ENCODE peak calls at places on chromosomes 13 and 19, in five cellular contexts. Y is H1, K is H9, Z is neuronal stem cell, J is mesenchymal stem cell. G is an unnamed sample.

GRCh38 chr19:10270180-10270615 is 722 bp upstream of the ICAM1 start:
- DNase-seq in Y (peak), J (peak), K (peak), Z (no peak), G (peak)

GRCh38 chr19:7618771-7619510 is 10.4 kb downstream of the XAB2 start:
- DNase-seq in K (no peak), Z (no peak), Y (no peak), J (no peak), G (no peak)

GRCh38 chr13:34044660-34045080 is 226.7 kb downstream of the RFC3 start:
- DNase-seq in Y (no peak), Z (no peak), K (no peak), J (peak), G (peak)

GRCh38 chr19:41707502-41707812 is 969 bp upstream of the CEACAM5 start:
- DNase-seq in Z (no peak), J (no peak), K (no peak), Y (no peak), G (no peak)

GRCh38 chr13:92390217-92390616 is 836.4 kb upstream of the GPC6 start:
- DNase-seq in J (peak), Y (no peak), Z (no peak), K (no peak), G (no peak)

GRCh38 chr19:41386442-41386841 is 10.1 kb downstream of the TMEM91 start:
- DNase-seq in Z (no peak), J (no peak), K (no peak), Y (no peak), G (no peak)

GRCh38 chr19:16572332-16573211 is at the start of gene SLC35E1:
- DNase-seq in Z (peak), K (peak), J (peak), Y (peak), G (peak)

GRCh38 chr19:29492761-29493160 is 33.0 kb upstream of the VSTM2B start:
- DNase-seq in K (no peak), J (no peak), Z (no peak), Y (peak), G (no peak)

GRCh38 chr13:34678154-34678553 is 263.9 kb upstream of the NBEA start:
- DNase-seq in Y (no peak), K (no peak), Z (no peak), J (peak), G (peak)

GRCh38 chr13:25945596-25945995 is 106.2 kb downstream of the SHISA2 start:
- DNase-seq in J (no peak), Y (no peak), Z (no peak), K (no peak), G (no peak)

GRCh38 chr19:10612515-10613119 is 12.7 kb upstream of the SLC44A2 start:
- DNase-seq in K (no peak), Z (no peak), J (no peak), Y (no peak), G (no peak)

GRCh38 chr19:4976412-4977298 is 7.7 kb downstream of the KDM4B start:
- DNase-seq in Y (peak), J (peak), Z (no peak), K (peak), G (peak)

GRCh38 chr19:20165971-20166592 is 932 bp upstream of the ZNF486 start:
- DNase-seq in J (no peak), Y (no peak), K (no peak), Z (no peak), G (peak)

GRCh38 chr19:12680034-12680433 is 1.6 kb downstream of the DHPS start:
- DNase-seq in Y (no peak), Z (no peak), K (no peak), J (no peak), G (no peak)

GRCh38 chr19:12685831-12686230 is 2.0 kb upstream of the GNG14 start:
- DNase-seq in Z (no peak), J (no peak), Y (no peak), K (no peak), G (no peak)

GRCh38 chr19:12676384-12676792 is 5.3 kb downstream of the DHPS start:
- DNase-seq in Y (peak), Z (peak), J (peak), K (peak), G (peak)

GRCh38 chr19:12676928-12677327 is 4.8 kb downstream of the DHPS start:
- DNase-seq in K (no peak), Y (no peak), Z (no peak), J (no peak), G (no peak)

GRCh38 chr19:12681074-12681987 is at the start of gene DHPS:
- DNase-seq in Y (peak), K (peak), Z (peak), J (peak), G (peak)
- H2BK120ac ChIP-seq in Y (no peak), K (peak), Z (no peak), J (no peak), G (peak)

DNA sequence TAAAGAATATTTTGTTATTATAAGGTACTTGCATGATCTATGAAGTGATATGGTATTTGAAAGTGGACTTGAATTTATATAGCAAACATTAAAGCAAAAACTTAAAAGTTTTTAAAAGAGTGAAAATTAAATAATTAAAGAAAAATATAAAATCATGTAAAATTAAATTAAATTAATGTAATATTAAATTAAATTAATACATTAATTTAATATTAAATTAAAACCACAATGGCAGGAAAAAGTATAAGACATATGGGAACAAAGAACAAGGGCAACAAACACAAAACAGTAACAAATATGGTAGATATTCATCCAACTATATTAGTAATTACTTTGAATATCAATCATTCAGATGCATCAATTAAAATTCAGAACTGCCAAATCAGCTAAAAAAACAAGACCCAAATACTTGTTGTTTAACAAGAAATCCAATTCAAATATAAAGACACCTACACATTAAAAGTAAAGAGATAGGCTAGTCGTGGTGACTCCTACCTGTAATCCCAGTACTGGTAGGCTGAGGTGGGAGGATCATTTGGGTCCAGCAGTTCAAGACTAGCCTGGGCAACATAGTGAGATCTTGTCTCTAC is 992.2 kb upstream of the MIR17HG start:
- DNase-seq in Z (no peak), J (no peak), Y (no peak), K (no peak), G (no peak)
- H2BK12ac ChIP-seq in Z (no peak), J (no peak), Y (no peak), K (no peak), G (no peak)

GRCh38 chr13:44837250-44837649 is 152.0 kb downstream of the NUFIP1 start:
- DNase-seq in J (peak), Y (no peak), Z (no peak), K (no peak), G (no peak)
- H2BK120ac ChIP-seq in J (no peak), Y (no peak), Z (no peak), K (no peak), G (no peak)

GRCh38 chr19:3186891-3187661 is 1.3 kb downstream of the NCLN start:
- DNase-seq in Z (no peak), Y (no peak), K (no peak), J (peak), G (no peak)
- H2BK12ac ChIP-seq in Z (no peak), Y (no peak), K (no peak), J (no peak), G (no peak)

GRCh38 chr13:103730407-103730806 is 664.2 kb upstream of the SLC10A2 start:
- DNase-seq in Z (no peak), K (no peak), Y (no peak), J (no peak), G (no peak)
- H2BK120ac ChIP-seq in Z (no peak), K (no peak), Y (no peak), J (no peak), G (no peak)

DNA sequence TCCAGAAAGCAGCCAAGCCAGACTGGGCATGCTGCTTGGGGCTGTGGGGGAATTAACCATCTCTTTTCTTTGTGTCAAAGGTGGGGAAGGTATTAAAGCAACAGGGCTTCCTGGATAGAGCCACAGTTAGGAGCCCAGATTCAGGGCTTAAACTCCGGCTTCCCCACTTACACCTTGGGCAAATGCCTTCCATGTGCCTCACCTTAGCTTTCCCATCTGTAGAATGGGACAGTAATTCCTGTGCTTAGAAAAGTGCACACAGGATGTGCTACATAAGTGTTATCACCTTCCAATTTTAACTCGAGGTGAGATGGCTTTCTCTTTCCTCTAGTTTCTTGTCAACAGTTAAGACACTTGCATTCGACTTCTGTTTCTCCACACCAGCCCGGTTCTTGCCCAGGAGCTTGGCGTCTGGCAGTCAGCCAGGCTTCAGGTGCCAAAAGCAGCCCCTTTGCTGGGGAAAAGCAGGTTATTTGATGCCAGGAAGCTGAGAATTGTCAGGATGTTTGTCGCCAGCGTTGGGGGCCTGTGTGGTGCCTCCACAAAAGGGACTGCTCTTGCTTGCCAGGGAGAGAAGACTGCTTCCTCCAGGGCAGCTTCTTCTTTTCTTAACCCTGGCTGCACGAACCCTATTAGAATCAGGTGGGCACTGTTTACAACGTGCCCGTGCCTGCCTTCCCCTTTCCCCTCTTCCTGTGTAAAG is 79.2 kb downstream of the SIPA1L3 start:
- DNase-seq in J (no peak), K (no peak), Z (no peak), Y (no peak), G (no peak)
- H2BK12ac ChIP-seq in J (no peak), K (no peak), Z (no peak), Y (peak), G (no peak)

GRCh38 chr13:28475916-28476725 is 18.8 kb downstream of the FLT1 start:
- DNase-seq in J (peak), K (no peak), Y (no peak), Z (no peak), G (peak)
- H2BK120ac ChIP-seq in J (no peak), K (no peak), Y (no peak), Z (no peak), G (no peak)

GRCh38 chr19:14012378-14012915 is 6.3 kb upstream of the RFX1 start:
- DNase-seq in Y (no peak), K (no peak), Z (no peak), J (no peak), G (no peak)

GRCh38 chr19:14019100-14019499 is 8.8 kb upstream of the RLN3 start:
- DNase-seq in Z (no peak), K (no peak), J (no peak), Y (no peak), G (no peak)

GRCh38 chr19:14021474-14021873 is 6.5 kb upstream of the RLN3 start:
- DNase-seq in K (peak), Y (peak), Z (no peak), J (no peak), G (no peak)

DNA sequence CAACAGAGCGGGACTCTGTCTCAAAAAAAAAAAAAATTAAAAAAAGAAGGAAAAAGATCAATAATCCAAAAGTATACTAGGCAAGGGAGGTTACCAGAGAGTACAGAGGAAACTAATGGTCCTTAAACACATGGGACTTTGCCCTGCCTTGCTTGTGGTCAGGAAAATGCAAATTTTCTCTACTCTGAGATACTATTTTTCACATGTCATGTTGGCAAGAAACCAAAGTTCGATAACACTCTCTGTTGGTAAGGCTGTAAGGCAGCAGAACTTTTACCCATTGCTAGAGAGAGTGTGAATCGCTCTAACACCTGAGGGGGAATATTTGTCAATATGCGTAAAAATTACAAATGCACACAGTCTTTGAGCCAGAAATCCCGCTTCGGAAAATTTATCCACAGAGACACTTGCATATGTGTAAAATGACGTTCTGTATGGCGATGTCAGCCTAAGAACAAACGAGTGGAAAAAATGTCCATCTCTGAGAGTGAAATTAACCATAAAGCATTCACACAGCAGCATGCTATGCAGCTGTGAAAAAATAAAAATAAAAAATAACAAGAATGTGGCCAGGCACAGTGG is 9.4 kb upstream of the RFX1 start:
- DNase-seq in J (no peak), Z (no peak), K (no peak), Y (no peak), G (peak)
- H2BK12ac ChIP-seq in J (no peak), Z (no peak), K (no peak), Y (no peak), G (no peak)